ENCODE peak calls at places on chromosomes 16 and 17, in five cellular contexts. N, O, M, X and B are unnamed samples.

GRCh38 chr16:57574646-57575467 is 32.4 kb downstream of the ADGRG5 start:
- DNase-seq in N (no peak), O (no peak), M (no peak), X (no peak), B (no peak)

GRCh38 chr17:10109146-10109545 is 89.3 kb downstream of the GAS7 start:
- DNase-seq in N (no peak), O (no peak), M (no peak), X (no peak), B (no peak)

GRCh38 chr17:2712300-2713043 is 908 bp upstream of the CLUH start:
- DNase-seq in N (no peak), O (no peak), M (no peak), X (no peak), B (peak; percentile 39)

GRCh38 chr17:17819561-17819995 is 17.2 kb downstream of the SREBF1 start:
- DNase-seq in N (peak; percentile 93), O (no peak), M (peak; percentile 93), X (peak; percentile 31), B (peak; percentile 90)

GRCh38 chr16:1527836-1528811 is 5.3 kb upstream of the TMEM204 start:
- DNase-seq in N (peak; percentile 26), O (no peak), M (peak; percentile 75), X (no peak), B (no peak)

GRCh38 chr16:30715777-30716445 is 16.9 kb downstream of the SRCAP start:
- DNase-seq in N (peak; percentile 72), O (no peak), M (no peak), X (no peak), B (no peak)

GRCh38 chr16:52439171-52439701 is 107.7 kb downstream of the TOX3 start:
- DNase-seq in N (no peak), O (peak; percentile 11), M (no peak), X (no peak), B (no peak)

GRCh38 chr16:51175081-51175480 is 24.0 kb upstream of the SALL1 start:
- DNase-seq in N (peak; percentile 77), O (no peak), M (no peak), X (no peak), B (no peak)

GRCh38 chr17:74875970-74876593 is 3.3 kb upstream of the FDXR start:
- DNase-seq in N (no peak), O (no peak), M (no peak), X (no peak), B (no peak)

GRCh38 chr17:61809816-61810392 is 53.4 kb downstream of the BRIP1 start:
- DNase-seq in N (peak; percentile 69), O (peak; percentile 9), M (peak; percentile 8), X (no peak), B (no peak)

GRCh38 chr17:40122466-40122943 is 734 bp downstream of the MSL1 start:
- DNase-seq in N (peak; percentile 61), O (no peak), M (peak; percentile 64), X (peak; percentile 37), B (no peak)

GRCh38 chr17:80859004-80859941 is 132.4 kb upstream of the CHMP6 start:
- DNase-seq in N (peak; percentile 95), O (no peak), M (peak; percentile 78), X (no peak), B (peak; percentile 74)

GRCh38 chr16:78098544-78099371 is 696 bp upstream of the WWOX start:
- DNase-seq in N (no peak), O (no peak), M (no peak), X (no peak), B (no peak)

GRCh38 chr17:41962768-41963434 is 3.7 kb upstream of the CNP start:
- DNase-seq in N (peak; percentile 64), O (peak; percentile 17), M (peak; percentile 81), X (peak; percentile 59), B (peak; percentile 61)

GRCh38 chr17:73042809-73043685 is 49.4 kb downstream of the SLC39A11 start:
- DNase-seq in N (no peak), O (no peak), M (no peak), X (no peak), B (no peak)

GRCh38 chr17:58960068-58960467 is 146.6 kb downstream of the TRIM37 start:
- DNase-seq in N (peak; percentile 82), O (peak; percentile 28), M (peak; percentile 30), X (peak; percentile 60), B (no peak)

GRCh38 chr17:76382803-76383644 is 1.4 kb upstream of the SPHK1 start:
- DNase-seq in N (peak; percentile 87), O (peak; percentile 14), M (peak; percentile 86), X (peak; percentile 68), B (no peak)

GRCh38 chr16:82945420-82946096 is 318.8 kb downstream of the CDH13 start:
- DNase-seq in N (peak; percentile 25), O (no peak), M (no peak), X (no peak), B (no peak)

GRCh38 chr17:72308744-72309395 is 188.1 kb downstream of the SOX9 start:
- DNase-seq in N (no peak), O (no peak), M (no peak), X (no peak), B (no peak)